ENCODE peak calls at places on chromosomes 2 and 18, in nine cellular contexts. J, Q, M, I, H, Z, K, A and D are unnamed samples.

GRCh38 chr2:27715318-27716165 is 51.9 kb downstream of the SLC4A1AP start:
- DNase-seq in M (peak; percentile 69), K (peak; percentile 71), H (no peak), Q (no peak), J (peak; percentile 84), A (peak; percentile 76), I (no peak), Z (no peak), D (peak; percentile 33)

GRCh38 chr2:218286570-218287459 is 5.5 kb downstream of the TMBIM1 start:
- DNase-seq in M (peak; percentile 94), I (peak; percentile 96), H (no peak), Z (peak; percentile 88), A (peak; percentile 95), K (peak; percentile 95), J (peak; percentile 93), Q (peak; percentile 77), D (peak; percentile 97)

GRCh38 chr2:200469708-200470600 is 39.9 kb downstream of the KCTD18 start:
- DNase-seq in J (no peak), A (no peak), Z (peak; percentile 73), M (no peak), Q (no peak), I (no peak), K (no peak), H (no peak), D (no peak)

GRCh38 chr18:45777393-45777792 is 48.1 kb upstream of the SIGLEC15 start:
- DNase-seq in Q (no peak), Z (no peak), K (peak; percentile 73), M (peak; percentile 96), J (no peak), H (no peak), I (no peak), A (no peak), D (peak; percentile 80)

GRCh38 chr2:227472265-227473018 is 486 bp downstream of the AGFG1 start:
- DNase-seq in I (peak; percentile 61), A (peak; percentile 36), K (no peak), Z (no peak), J (peak; percentile 82), H (no peak), M (no peak), Q (no peak), D (no peak)

GRCh38 chr2:151085101-151085640 is 176.5 kb downstream of the RBM43 start:
- DNase-seq in M (peak; percentile 13), A (no peak), Z (no peak), Q (no peak), K (peak; percentile 47), H (no peak), J (no peak), I (no peak), D (no peak)

GRCh38 chr18:26543368-26543767 is 5.0 kb downstream of the KCTD1 start:
- DNase-seq in Q (no peak), J (no peak), H (no peak), K (no peak), A (no peak), M (no peak), Z (no peak), I (no peak), D (no peak)

GRCh38 chr18:29430416-29430815 is 1253.5 kb upstream of the CDH2 start:
- DNase-seq in I (no peak), A (no peak), K (no peak), Z (no peak), J (no peak), M (peak; percentile 5), Q (no peak), H (no peak), D (no peak)

GRCh38 chr18:30487962-30488361 is 554.6 kb downstream of the DSC3 start:
- DNase-seq in M (no peak), J (no peak), Z (no peak), A (no peak), Q (no peak), I (no peak), H (no peak), K (peak; percentile 21), D (peak; percentile 38)

GRCh38 chr2:100260712-100261620 is 61.3 kb downstream of the LONRF2 start:
- DNase-seq in M (peak; percentile 85), K (peak; percentile 85), A (peak; percentile 86), J (no peak), Q (peak; percentile 70), H (no peak), Z (peak; percentile 28), I (peak; percentile 79), D (peak; percentile 27)

GRCh38 chr18:79569720-79570119 is 109.9 kb upstream of the CTDP1 start:
- DNase-seq in I (peak; percentile 44), A (no peak), J (peak; percentile 55), Z (no peak), M (no peak), H (no peak), Q (peak; percentile 25), K (no peak), D (peak; percentile 17)

GRCh38 chr2:15714002-15714401 is 122.3 kb downstream of the DDX1 start:
- DNase-seq in M (no peak), J (no peak), Z (no peak), I (no peak), A (no peak), H (no peak), K (no peak), Q (no peak), D (no peak)

GRCh38 chr2:42854207-42854818 is 61.9 kb upstream of the HAAO start:
- DNase-seq in K (peak; percentile 88), H (no peak), Z (no peak), M (peak; percentile 23), I (no peak), A (no peak), J (no peak), Q (no peak), D (peak; percentile 72)

GRCh38 chr2:69943000-69943840 is 18.2 kb downstream of the ASPRV1 start:
- DNase-seq in Q (no peak), H (no peak), M (no peak), K (no peak), Z (no peak), J (no peak), I (no peak), A (no peak), D (peak; percentile 72)

GRCh38 chr2:170276926-170277571 is 99.1 kb downstream of the MYO3B start:
- DNase-seq in M (no peak), Z (no peak), H (no peak), Q (no peak), K (no peak), A (peak; percentile 28), I (no peak), J (no peak), D (no peak)

GRCh38 chr2:234747032-234747431 is 204.8 kb upstream of the SH3BP4 start:
- DNase-seq in Q (no peak), M (peak; percentile 70), J (no peak), K (peak; percentile 67), I (no peak), A (no peak), H (no peak), Z (no peak), D (no peak)

GRCh38 chr18:26268454-26268853 is 42.2 kb downstream of the TAF4B start:
- DNase-seq in J (no peak), Q (no peak), H (peak; percentile 26), I (no peak), K (no peak), A (no peak), M (no peak), Z (no peak), D (peak; percentile 73)

GRCh38 chr2:46873632-46874068 is 42.0 kb downstream of the MCFD2 start:
- DNase-seq in I (peak; percentile 91), K (peak; percentile 95), J (peak; percentile 88), A (no peak), Z (peak; percentile 88), M (peak; percentile 98), H (peak; percentile 58), Q (peak; percentile 71), D (peak; percentile 97)

GRCh38 chr2:145777297-145777696 is 1257.4 kb upstream of the ZEB2 start:
- DNase-seq in Q (no peak), K (peak; percentile 23), Z (no peak), I (no peak), A (no peak), M (peak; percentile 77), H (no peak), J (no peak), D (peak; percentile 84)

GRCh38 chr2:233098615-233099014 is 38.5 kb downstream of the INPP5D start:
- DNase-seq in J (no peak), Z (no peak), K (no peak), H (no peak), A (peak; percentile 73), I (no peak), Q (no peak), M (peak; percentile 5), D (no peak)

GRCh38 chr2:16633632-16634430 is 31.8 kb downstream of the CYRIA start:
- DNase-seq in A (no peak), M (peak; percentile 55), Q (no peak), I (no peak), J (no peak), Z (peak; percentile 67), H (no peak), K (no peak), D (peak; percentile 75)

GRCh38 chr2:67180841-67181240 is 216.3 kb upstream of the ETAA1 start:
- DNase-seq in Q (no peak), K (no peak), M (no peak), Z (no peak), A (no peak), I (no peak), H (no peak), J (no peak), D (no peak)

DNA sequence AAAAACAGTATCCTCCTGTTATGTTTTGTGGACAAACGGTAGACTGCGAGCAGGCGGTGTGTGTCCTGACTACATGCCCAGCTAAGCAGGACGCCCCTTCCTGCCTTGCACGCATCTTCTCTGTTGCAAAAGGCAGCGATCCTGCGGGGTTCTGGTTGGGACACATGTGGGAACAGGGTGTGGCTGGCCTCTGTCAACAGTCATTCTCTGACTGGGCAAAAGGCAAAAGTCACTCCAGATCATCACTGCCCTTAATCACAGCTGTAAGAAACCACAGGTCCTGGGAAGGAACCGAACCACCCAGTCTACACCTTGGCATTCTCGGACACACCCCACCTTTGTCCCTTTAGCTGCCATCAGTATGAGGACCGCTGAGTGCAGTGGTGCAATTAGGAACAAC is 44.3 kb upstream of the TMEM87B start:
- DNase-seq in J (no peak), Z (no peak), H (no peak), K (no peak), I (peak; percentile 74), Q (no peak), M (no peak), A (no peak), D (peak; percentile 29)
- H3K36me3 ChIP-seq in J (peaks cover 27% of the 10 kb centered on the region), Z (no peaks in the 10 kb centered on the region), H (no peaks in the 10 kb centered on the region), K (no peaks in the 10 kb centered on the region), I (peaks cover 21% of the 10 kb centered on the region), Q (no peaks in the 10 kb centered on the region), M (no peaks in the 10 kb centered on the region), A (no peaks in the 10 kb centered on the region), D (no peaks in the 10 kb centered on the region)

GRCh38 chr2:177265386-177265690 is 811 bp upstream of the NFE2L2 start:
- DNase-seq in I (peak; percentile 86), A (peak; percentile 48), Z (no peak), H (no peak), Q (peak; percentile 56), K (peak; percentile 68), J (no peak), M (peak; percentile 59), D (peak; percentile 53)
- TF ChIP-seq CTCF in I (peak; percentile 9), A (peak; percentile 44), Z (peak; percentile 44), H (peak; percentile 23), Q (no peak), K (peak; percentile 34), J (peak; percentile 21), M (peak; percentile 40), D (peak; percentile 45)

GRCh38 chr2:38748391-38748790 is 2.8 kb downstream of the SRSF7 start:
- DNase-seq in K (no peak), J (no peak), I (no peak), M (no peak), Q (no peak), H (no peak), A (no peak), Z (no peak), D (no peak)
- H3K36me3 ChIP-seq in K (peaks cover 12% of the 10 kb centered on the region), J (peaks cover 34% of the 10 kb centered on the region), I (peaks cover 65% of the 10 kb centered on the region), M (peaks cover 39% of the 10 kb centered on the region), Q (peaks cover 18% of the 10 kb centered on the region), H (peaks cover 26% of the 10 kb centered on the region), A (peaks cover 67% of the 10 kb centered on the region), Z (peaks cover 3% of the 10 kb centered on the region), D (peaks cover 20% of the 10 kb centered on the region)

GRCh38 chr2:29053680-29054400 is 20.5 kb downstream of the PCARE start:
- DNase-seq in I (no peak), J (no peak), H (no peak), A (no peak), Z (no peak), Q (peak; percentile 40), M (no peak), K (no peak), D (peak; percentile 28)
- TF ChIP-seq CTCF in I (no peak), J (no peak), H (peak; percentile 42), A (peak; percentile 16), Z (peak; percentile 32), Q (no peak), M (no peak), K (no peak), D (peak; percentile 56)